ENCODE peak calls at places on chromosomes 6 and 20, in six cellular contexts. A is GM10248, O is breast epithelium, M is EH, E is left cardiac atrium, H is NCI-H1694 treated with DMSO at 0.1 percent for 48 hours. R is an unnamed sample.

GRCh38 chr6:111620168-111620567 is 14.5 kb upstream of the TRAF3IP2 start:
- DNase-seq in A (no peak), O (no peak), H (no peak), M (no peak), E (peak), R (no peak)

GRCh38 chr20:17339000-17339399 is 112.2 kb downstream of the PCSK2 start:
- DNase-seq in H (no peak), E (no peak), A (no peak), M (no peak), O (no peak), R (no peak)

GRCh38 chr20:37342231-37343177 is 3.4 kb upstream of the SRC start:
- DNase-seq in H (no peak), E (no peak), M (peak), A (no peak), O (no peak), R (no peak)

GRCh38 chr20:4813839-4814695 is 92.4 kb downstream of the PRND start:
- DNase-seq in E (no peak), H (no peak), A (peak), O (no peak), M (no peak), R (peak)

GRCh38 chr6:97958143-97958542 is 675.1 kb upstream of the MMS22L start:
- DNase-seq in H (no peak), A (no peak), O (peak), M (no peak), E (peak), R (no peak)

GRCh38 chr20:43985608-43986316 is 71.1 kb downstream of the TOX2 start:
- DNase-seq in E (no peak), O (no peak), M (no peak), H (no peak), A (no peak), R (no peak)

GRCh38 chr6:138837246-138837645 is 41.4 kb downstream of the ECT2L start:
- DNase-seq in H (no peak), A (no peak), E (no peak), M (no peak), O (no peak), R (no peak)

GRCh38 chr6:32198345-32198696 is 5.9 kb upstream of the GPSM3 start:
- DNase-seq in O (no peak), H (no peak), A (no peak), E (no peak), M (no peak), R (no peak)

GRCh38 chr20:19519461-19519860 is 238.6 kb upstream of the RIN2 start:
- DNase-seq in A (no peak), M (no peak), H (no peak), E (no peak), O (no peak), R (no peak)

GRCh38 chr6:8789878-8790277 is 354.5 kb upstream of the SLC35B3 start:
- DNase-seq in E (no peak), H (no peak), M (no peak), O (no peak), A (no peak), R (no peak)

GRCh38 chr6:150290429-150290828 is 78.4 kb upstream of the IYD start:
- DNase-seq in A (no peak), E (no peak), M (peak), O (no peak), H (no peak), R (no peak)

GRCh38 chr6:109783245-109783990 is 92.3 kb downstream of the FIG4 start:
- DNase-seq in O (no peak), M (no peak), E (no peak), H (no peak), A (no peak), R (no peak)

GRCh38 chr6:165205632-165206031 is 103.8 kb downstream of the C6orf118 start:
- DNase-seq in H (no peak), O (no peak), M (no peak), E (no peak), A (no peak), R (no peak)

GRCh38 chr6:33251390-33252012 is 20.2 kb downstream of the VPS52 start:
- DNase-seq in A (no peak), O (no peak), H (no peak), M (peak), E (no peak), R (no peak)

GRCh38 chr6:41066867-41067304 is 5.3 kb downstream of the OARD1 start:
- DNase-seq in A (peak), H (peak), O (peak), E (peak), M (peak), R (peak)

GRCh38 chr6:18488526-18489270 is 101.5 kb downstream of the RNF144B start:
- DNase-seq in H (no peak), M (peak), O (peak), E (no peak), A (no peak), R (no peak)

GRCh38 chr6:148776321-148776966 is 29.6 kb downstream of the UST start:
- DNase-seq in M (peak), O (no peak), A (no peak), E (no peak), H (no peak), R (no peak)

GRCh38 chr6:138086573-138087196 is 20.5 kb downstream of the PERP start:
- DNase-seq in H (no peak), M (peak), E (no peak), O (no peak), A (no peak), R (no peak)

GRCh38 chr6:112054520-112055160 is 736 bp downstream of the CCN6 start:
- DNase-seq in A (no peak), H (no peak), E (no peak), M (peak), O (no peak), R (no peak)

GRCh38 chr6:158285321-158285960 is 26.8 kb upstream of the TULP4 start:
- DNase-seq in H (no peak), M (peak), O (no peak), E (no peak), A (no peak), R (no peak)

GRCh38 chr6:31749301-31750036 is 9.7 kb downstream of the MSH5 start:
- DNase-seq in E (no peak), M (no peak), A (no peak), O (no peak), H (no peak), R (no peak)

GRCh38 chr20:25739615-25740320 is 43.1 kb upstream of the ZNF337 start:
- DNase-seq in H (no peak), E (no peak), A (no peak), M (peak), O (no peak), R (no peak)

GRCh38 chr6:30073489-30074240 is 1.9 kb downstream of the RNF39 start:
- DNase-seq in M (no peak), A (peak), H (no peak), E (no peak), O (no peak), R (no peak)

GRCh38 chr20:45268531-45268930 is 14.2 kb upstream of the SLPI start:
- DNase-seq in E (no peak), A (no peak), M (no peak), O (no peak), H (no peak), R (no peak)

GRCh38 chr20:341682-342081 is 5.2 kb upstream of the NRSN2 start:
- DNase-seq in E (no peak), A (no peak), O (no peak), M (peak), H (no peak), R (no peak)

GRCh38 chr6:89992818-89993217 is 98.5 kb downstream of the GJA10 start:
- DNase-seq in E (no peak), O (no peak), A (no peak), M (no peak), H (no peak), R (no peak)

GRCh38 chr20:54017846-54018245 is 52.5 kb downstream of the BCAS1 start:
- DNase-seq in O (no peak), H (no peak), A (peak), E (no peak), M (no peak), R (peak)

GRCh38 chr20:1489764-1490436 is 1.3 kb downstream of the SIRPB2 start:
- DNase-seq in M (no peak), A (no peak), O (no peak), E (no peak), H (no peak), R (no peak)

GRCh38 chr20:57437672-57438330 is 46.6 kb downstream of the RBM38 start:
- DNase-seq in A (no peak), O (no peak), M (no peak), E (no peak), H (no peak), R (no peak)

GRCh38 chr6:134849920-134850447 is 99.9 kb downstream of the ALDH8A1 start:
- DNase-seq in H (no peak), M (no peak), A (no peak), E (no peak), O (no peak), R (no peak)

GRCh38 chr20:53736757-53737403 is 143.2 kb upstream of the ZNF217 start:
- DNase-seq in A (peak), E (no peak), H (peak), M (peak), O (no peak), R (peak)